ENCODE peak calls at places on chromosomes 6 and 20, in eight cellular contexts. L is esophagus squamous epithelium, G is A549, P is sigmoid colon, W is heart left ventricle, N is stomach, F is H1, A is IMR-90. D is an unnamed sample.

GRCh38 chr6:169046483-169047192 is 207.0 kb downstream of the THBS2 start:
- DNase-seq in L (no peak), W (no peak), N (no peak), G (no peak), A (peak; percentile 56), F (no peak), P (no peak), D (no peak)

GRCh38 chr6:68777956-68778355 is 142.9 kb downstream of the ADGRB3 start:
- DNase-seq in W (no peak), L (no peak), A (peak; percentile 2), F (no peak), G (no peak), N (no peak), P (no peak), D (no peak)

GRCh38 chr6:161215193-161215592 is 58.7 kb downstream of the AGPAT4 start:
- DNase-seq in F (no peak), N (no peak), A (peak; percentile 100), W (no peak), G (no peak), L (no peak), P (no peak), D (no peak)

GRCh38 chr6:41705996-41706835 is 29.2 kb downstream of the TFEB start:
- DNase-seq in P (peak; percentile 93), G (peak; percentile 69), N (peak; percentile 75), A (peak; percentile 68), L (peak; percentile 41), W (peak; percentile 86), F (peak; percentile 92), D (no peak)

GRCh38 chr6:105692630-105693212 is 289.8 kb upstream of the PREP start:
- DNase-seq in A (no peak), N (no peak), F (no peak), G (no peak), L (no peak), P (no peak), W (no peak), D (no peak)

GRCh38 chr6:43495409-43495941 is 14.7 kb downstream of the LRRC73 start:
- DNase-seq in A (no peak), W (no peak), P (no peak), N (no peak), G (no peak), F (no peak), L (no peak), D (no peak)

GRCh38 chr20:12394786-12395185 is 477.1 kb downstream of the BTBD3 start:
- DNase-seq in F (no peak), P (no peak), L (no peak), W (no peak), N (no peak), G (no peak), A (no peak), D (no peak)

GRCh38 chr6:166760288-166760687 is 133.2 kb upstream of the RPS6KA2 start:
- DNase-seq in N (no peak), L (no peak), P (no peak), F (no peak), A (no peak), W (no peak), G (no peak), D (no peak)

GRCh38 chr20:49790077-49790798 is 22.4 kb upstream of the SLC9A8 start:
- DNase-seq in A (peak; percentile 89), W (peak; percentile 33), L (no peak), G (peak; percentile 89), P (no peak), F (no peak), N (no peak), D (no peak)

GRCh38 chr20:43843096-43843964 is 71.3 kb upstream of the TOX2 start:
- DNase-seq in G (peak; percentile 72), W (no peak), A (peak; percentile 97), L (no peak), P (peak; percentile 13), F (peak; percentile 20), N (no peak), D (no peak)

GRCh38 chr6:29451471-29452193 is 5.2 kb downstream of the OR11A1 start:
- DNase-seq in G (no peak), N (no peak), P (no peak), W (no peak), F (no peak), A (no peak), L (no peak), D (no peak)

GRCh38 chr20:35837577-35838195 is 65.9 kb downstream of the PHF20 start:
- DNase-seq in P (no peak), A (peak; percentile 31), L (no peak), F (no peak), G (no peak), N (no peak), W (no peak), D (no peak)

GRCh38 chr6:18328549-18328922 is 58.6 kb upstream of the RNF144B start:
- DNase-seq in N (no peak), P (no peak), A (no peak), F (no peak), W (no peak), L (no peak), G (no peak), D (no peak)

GRCh38 chr6:3788408-3789017 is 37.0 kb upstream of the PXDC1 start:
- DNase-seq in F (no peak), G (no peak), P (no peak), A (no peak), L (no peak), W (no peak), N (no peak), D (no peak)

GRCh38 chr6:108336971-108337370 is 42.1 kb downstream of the AFG1L start:
- DNase-seq in L (no peak), G (no peak), A (no peak), W (no peak), N (no peak), P (no peak), F (no peak), D (no peak)

GRCh38 chr6:129936329-129937165 is 75.4 kb upstream of the TMEM244 start:
- DNase-seq in G (peak; percentile 68), W (no peak), P (no peak), A (peak; percentile 60), N (peak; percentile 45), L (no peak), F (no peak), D (no peak)

DNA sequence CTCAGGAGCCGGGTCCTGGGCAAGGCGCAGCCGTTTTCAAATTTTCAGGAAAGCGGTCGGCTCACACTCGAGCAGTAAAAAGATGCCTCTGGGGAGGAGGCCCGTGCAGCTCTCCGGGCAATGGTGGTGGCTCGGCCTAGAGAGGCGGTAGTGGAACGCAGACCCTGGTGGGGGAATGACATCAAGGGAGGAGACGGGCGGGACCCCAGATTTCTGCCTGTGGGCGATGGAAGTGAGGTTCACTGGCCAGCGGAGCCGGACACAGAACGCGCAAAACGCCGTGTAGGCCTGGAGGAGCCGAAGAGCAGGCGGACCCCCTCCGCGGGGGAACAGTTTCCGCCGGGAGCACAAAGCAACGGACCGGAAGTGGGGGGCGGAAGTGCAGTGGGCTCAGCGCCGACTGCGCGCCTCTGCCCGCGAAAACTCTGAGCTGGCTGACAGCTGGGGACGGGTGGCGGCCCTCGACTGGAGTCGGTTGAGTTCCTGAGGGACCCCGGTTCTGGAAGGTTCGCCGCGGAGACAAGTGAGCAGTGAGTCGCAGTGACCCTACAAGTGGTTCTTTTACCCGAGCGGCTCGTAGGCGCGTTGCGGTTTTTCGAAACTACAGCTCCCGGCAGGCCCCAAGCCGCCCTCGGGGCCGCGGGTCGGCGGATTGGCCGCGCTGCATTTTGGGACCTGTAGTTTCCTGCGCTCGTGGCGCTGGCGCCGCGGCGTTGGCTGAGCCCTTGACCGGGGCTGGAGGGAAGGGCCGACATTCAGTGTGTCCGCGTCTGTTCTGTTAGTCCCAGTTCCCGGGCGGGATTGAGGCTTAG is at the start of gene RTEL1:
- DNase-seq in L (peak; percentile 66), P (peak; percentile 96), G (peak; percentile 92), F (peak; percentile 96), N (peak; percentile 93), W (peak; percentile 94), A (peak; percentile 91), D (peak; percentile 91)
- TF ChIP-seq POLR2A in L (no peak), P (peak; percentile 39), G (no peak), F (no peak), N (no peak), W (peak; percentile 35), A (no peak), D (peak; percentile 43)

GRCh38 chr6:27383011-27383410 is 5.5 kb upstream of the ZNF391 start:
- DNase-seq in F (no peak), W (no peak), L (no peak), A (no peak), G (no peak), N (no peak), P (no peak), D (no peak)

GRCh38 chr6:27383481-27383880 is 5.1 kb upstream of the ZNF391 start:
- DNase-seq in N (no peak), F (no peak), A (no peak), G (no peak), P (no peak), W (no peak), L (no peak), D (no peak)

GRCh38 chr6:27394073-27394472 is 5.5 kb downstream of the ZNF391 start:
- DNase-seq in N (no peak), W (no peak), G (no peak), A (no peak), L (no peak), F (no peak), P (no peak), D (no peak)

GRCh38 chr6:27392623-27393022 is 4.1 kb downstream of the ZNF391 start:
- DNase-seq in P (no peak), F (no peak), A (no peak), W (no peak), N (no peak), L (no peak), G (no peak), D (no peak)

GRCh38 chr6:27388293-27389197 is at the start of gene ZNF391:
- DNase-seq in W (peak; percentile 54), F (peak; percentile 84), L (no peak), G (peak; percentile 82), A (peak; percentile 80), P (peak; percentile 85), N (peak; percentile 67), D (peak; percentile 31)
- TF ChIP-seq POLR2A in W (peak; percentile 56), F (peak; percentile 67), L (no peak), G (peak; percentile 42), A (no peak), P (no peak), N (no peak), D (no peak)

GRCh38 chr6:15522026-15522425 is 140.8 kb downstream of the DTNBP1 start:
- DNase-seq in F (no peak), W (no peak), P (peak; percentile 55), L (no peak), A (no peak), G (no peak), N (no peak), D (peak; percentile 25)
- TF ChIP-seq POLR2A in F (no peak), W (no peak), P (no peak), L (no peak), A (no peak), G (no peak), N (no peak), D (no peak)

DNA sequence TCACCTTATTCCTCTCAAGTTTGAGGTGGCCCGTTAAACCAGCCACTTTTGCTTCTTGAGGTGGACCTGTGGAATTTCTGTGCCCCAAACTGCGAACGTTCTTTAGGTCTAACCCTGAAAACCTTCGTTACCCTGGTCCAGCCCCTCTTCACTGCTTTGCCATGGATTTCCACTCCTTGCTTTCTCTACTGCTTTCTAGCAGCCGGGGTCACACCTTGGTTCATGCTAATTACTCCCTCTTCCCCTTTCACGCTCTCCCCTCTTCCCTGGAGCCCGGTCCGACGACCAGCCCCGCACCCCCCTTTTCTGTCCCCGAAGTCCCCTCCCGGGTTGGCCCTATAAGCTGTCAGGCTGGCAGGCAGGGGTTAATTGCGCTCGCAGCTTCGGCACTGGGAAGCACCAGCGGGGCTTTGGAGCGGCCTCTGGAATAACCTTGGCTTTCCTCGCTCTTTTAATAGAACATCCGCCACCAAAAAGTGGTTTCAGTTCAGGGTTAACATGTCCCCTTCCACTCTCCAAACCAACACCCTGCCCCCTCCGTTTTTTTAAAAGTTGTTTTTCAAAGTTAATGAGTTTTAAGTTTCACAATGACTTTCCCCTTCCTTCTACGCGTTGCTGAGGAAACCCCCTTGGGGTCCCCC is 1.4 kb upstream of the HIVEP1 start:
- DNase-seq in W (peak; percentile 80), G (peak; percentile 66), P (peak; percentile 89), F (peak; percentile 86), A (no peak), L (peak; percentile 36), N (peak; percentile 66), D (peak; percentile 62)
- TF ChIP-seq POLR2A in W (no peak), G (no peak), P (no peak), F (no peak), A (peak; percentile 68), L (no peak), N (no peak), D (no peak)

D was measured in breast epithelium.